ENCODE peak calls at places on chromosomes 4 and X, in four cellular contexts. Y is left ventricle myocardium inferior, C is brain microvascular endothelial cell, T is bronchial epithelial cell. R is an unnamed sample. For H3K27me3, the result is how much of the 10 kb centered on the place peaks cover.

GRCh38 chr4:181677621-181678020 is 565.6 kb upstream of the TENM3 start:
- DNase-seq in T (no peak), C (no peak), Y (no peak), R (no peak)

GRCh38 chr4:3269105-3269927 is 20.4 kb downstream of the MSANTD1 start:
- DNase-seq in Y (peak), C (no peak), T (no peak), R (no peak)

GRCh38 chrX:13816899-13817298 is at the start of gene GPM6B:
- DNase-seq in Y (no peak), C (no peak), T (no peak), R (no peak)

GRCh38 chrX:32150141-32150540 is 1061.2 kb downstream of the DMD start:
- DNase-seq in C (no peak), Y (peak), T (no peak), R (no peak)

GRCh38 chr4:88041626-88042025 is 34.2 kb downstream of the PKD2 start:
- DNase-seq in C (no peak), T (no peak), Y (no peak), R (no peak)

GRCh38 chr4:4852591-4853362 is 6.7 kb upstream of the MSX1 start:
- DNase-seq in T (peak), C (peak), Y (no peak), R (no peak)

GRCh38 chrX:102892103-102892502 is 45.0 kb upstream of the RAB40AL start:
- DNase-seq in C (peak), T (peak), Y (no peak), R (no peak)

GRCh38 chr4:133149932-133150642 is 993 bp downstream of the PCDH10 start:
- DNase-seq in T (no peak), Y (no peak), C (no peak), R (no peak)

GRCh38 chrX:119648421-119648775 is 42.2 kb upstream of the NKRF start:
- DNase-seq in T (no peak), Y (no peak), C (no peak), R (no peak)

GRCh38 chrX:13050151-13050550 is 5.7 kb upstream of the FAM9C start:
- DNase-seq in C (no peak), T (no peak), Y (no peak), R (no peak)

GRCh38 chrX:1185556-1185955 is 26.9 kb downstream of the CRLF2 start:
- DNase-seq in T (no peak), C (no peak), Y (no peak), R (no peak)

GRCh38 chr4:15956179-15956850 is 6.7 kb downstream of the FGFBP2 start:
- DNase-seq in T (peak), C (peak), Y (peak), R (no peak)

GRCh38 chrX:109577055-109577454 is 40.4 kb downstream of the NXT2 start:
- DNase-seq in T (no peak), C (no peak), Y (no peak), R (no peak)

GRCh38 chr4:1718095-1718850 is 2.9 kb downstream of the TMEM129 start:
- DNase-seq in C (no peak), T (no peak), Y (no peak), R (no peak)

GRCh38 chr4:168631241-168632151 is 134.6 kb downstream of the PALLD start:
- DNase-seq in Y (peak), T (peak), C (peak), R (no peak)

GRCh38 chr4:138204507-138204906 is 37.6 kb downstream of the SLC7A11 start:
- DNase-seq in Y (no peak), C (no peak), T (no peak), R (no peak)

GRCh38 chrX:65644621-65645287 is 22.7 kb upstream of the MSN start:
- DNase-seq in T (peak), C (peak), Y (peak), R (peak)

GRCh38 chrX:15747626-15748173 is 9.6 kb downstream of the CA5B start:
- DNase-seq in T (no peak), Y (no peak), C (no peak), R (no peak)

GRCh38 chr4:169059294-169060201 is 49.5 kb upstream of the CBR4 start:
- DNase-seq in C (no peak), T (no peak), Y (peak), R (no peak)

GRCh38 chr4:187606581-187606980 is 389.0 kb upstream of the ZFP42 start:
- DNase-seq in C (peak), Y (no peak), T (peak), R (no peak)

GRCh38 chrX:132791725-132792124 is 166.7 kb downstream of the HS6ST2 start:
- DNase-seq in Y (no peak), C (no peak), T (no peak), R (no peak)

GRCh38 chrX:132795211-132795610 is 163.2 kb downstream of the HS6ST2 start:
- DNase-seq in C (no peak), Y (no peak), T (no peak), R (no peak)
- TF ChIP-seq CTCF in C (no peak), Y (no peak), T (no peak), R (no peak)

DNA sequence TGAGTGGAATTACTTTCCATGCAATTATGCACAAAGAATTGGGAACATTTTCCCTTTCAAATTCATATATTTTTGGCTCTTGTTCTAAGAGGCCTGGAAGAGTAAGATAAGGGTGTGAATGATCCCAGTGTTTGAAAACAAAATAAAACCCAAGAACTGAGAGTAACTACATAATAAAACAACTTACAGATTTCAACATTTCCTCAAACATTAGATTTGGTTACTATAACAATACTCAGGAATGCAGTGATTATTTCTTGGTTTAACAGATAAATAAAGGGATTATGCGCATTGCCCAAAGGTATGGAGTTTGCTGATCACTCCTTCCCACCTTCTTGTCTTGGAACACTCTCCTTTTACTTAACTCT is 292.5 kb downstream of the CAMK2D start:
- DNase-seq in C (no peak), Y (no peak), T (peak), R (no peak)
- H3K4me3 ChIP-seq in C (no peak), Y (no peak), T (no peak), R (no peak)

GRCh38 chr4:174847801-174848427 is 18.9 kb upstream of the GLRA3 start:
- DNase-seq in T (no peak), Y (no peak), C (no peak), R (no peak)

GRCh38 chr4:174853629-174854028 is 24.6 kb upstream of the GLRA3 start:
- DNase-seq in Y (no peak), T (no peak), C (no peak), R (no peak)

GRCh38 chr4:174848596-174848995 is 19.5 kb upstream of the GLRA3 start:
- DNase-seq in C (no peak), Y (no peak), T (no peak), R (no peak)
- H3K27me3 ChIP-seq in C (under half), Y (under half), T (under half), R (under half)

GRCh38 chr4:144754562-144755410 is 108.8 kb downstream of the HHIP start:
- DNase-seq in T (peak), Y (no peak), C (peak), R (no peak)
- TF ChIP-seq CTCF in T (peak), Y (peak), C (peak), R (peak)

GRCh38 chr4:184096561-184097239 is 121.0 kb downstream of the ENPP6 start:
- DNase-seq in Y (no peak), C (no peak), T (no peak), R (peak)
- H3K4me3 ChIP-seq in Y (peak), C (no peak), T (no peak), R (no peak)

GRCh38 chr4:163331629-163332360 is 601 bp downstream of the NPY1R start:
- DNase-seq in C (no peak), Y (peak), T (no peak), R (no peak)
- H3K27me3 ChIP-seq in C (under half), Y (under half), T (under half), R (under half)

GRCh38 chr4:7186081-7186480 is 6.3 kb upstream of the SORCS2 start:
- DNase-seq in T (no peak), C (no peak), Y (no peak), R (no peak)
- TF ChIP-seq CTCF in T (peak), C (peak), Y (peak), R (peak)